ENCODE peak calls at places on chromosomes 16 and 17, in ten cellular contexts. One of them, this sample, is unnamed.

GRCh38 chr16:87436225-87437172 is 44.4 kb downstream of the MAP1LC3B start:
- DNase-seq in NCI-H446 treated with DMSO at 0.1 percent for 48 hours: no peak
- DNase-seq in left cardiac atrium: no peak
- DNase-seq in choroid plexus epithelial cell: peak; percentile 66
- DNase-seq in type B pancreatic cell: no peak
- DNase-seq in NCI-H226: no peak
- DNase-seq in colonic mucosa: no peak
- DNase-seq in ascending aorta: no peak
- DNase-seq in nucleus accumbens: no peak
- DNase-seq in tibial artery: no peak
- DNase-seq in this sample: no peak

GRCh38 chr17:56707312-56708219 is 114.1 kb downstream of the NOG start:
- DNase-seq in type B pancreatic cell: no peak
- DNase-seq in ascending aorta: no peak
- DNase-seq in NCI-H226: no peak
- DNase-seq in colonic mucosa: no peak
- DNase-seq in tibial artery: no peak
- DNase-seq in NCI-H446 treated with DMSO at 0.1 percent for 48 hours: no peak
- DNase-seq in left cardiac atrium: no peak
- DNase-seq in choroid plexus epithelial cell: peak; percentile 4
- DNase-seq in nucleus accumbens: no peak
- DNase-seq in this sample: no peak

GRCh38 chr16:50224297-50224696 is 42.1 kb upstream of the ADCY7 start:
- DNase-seq in left cardiac atrium: no peak
- DNase-seq in tibial artery: no peak
- DNase-seq in NCI-H446 treated with DMSO at 0.1 percent for 48 hours: no peak
- DNase-seq in colonic mucosa: no peak
- DNase-seq in nucleus accumbens: no peak
- DNase-seq in type B pancreatic cell: no peak
- DNase-seq in choroid plexus epithelial cell: no peak
- DNase-seq in NCI-H226: no peak
- DNase-seq in ascending aorta: no peak
- DNase-seq in this sample: no peak

GRCh38 chr16:53779186-53779585 is 75.2 kb downstream of the FTO start:
- DNase-seq in colonic mucosa: no peak
- DNase-seq in ascending aorta: no peak
- DNase-seq in choroid plexus epithelial cell: no peak
- DNase-seq in nucleus accumbens: no peak
- DNase-seq in NCI-H446 treated with DMSO at 0.1 percent for 48 hours: no peak
- DNase-seq in type B pancreatic cell: no peak
- DNase-seq in left cardiac atrium: no peak
- DNase-seq in tibial artery: no peak
- DNase-seq in NCI-H226: no peak
- DNase-seq in this sample: no peak

GRCh38 chr17:14737984-14738651 is 437.2 kb downstream of the HS3ST3B1 start:
- DNase-seq in choroid plexus epithelial cell: peak; percentile 99
- DNase-seq in left cardiac atrium: peak; percentile 64
- DNase-seq in type B pancreatic cell: no peak
- DNase-seq in NCI-H446 treated with DMSO at 0.1 percent for 48 hours: no peak
- DNase-seq in tibial artery: peak; percentile 65
- DNase-seq in nucleus accumbens: no peak
- DNase-seq in colonic mucosa: no peak
- DNase-seq in ascending aorta: peak; percentile 87
- DNase-seq in NCI-H226: no peak
- DNase-seq in this sample: peak; percentile 71

GRCh38 chr17:82780981-82781893 is 29.4 kb downstream of the TBCD start:
- DNase-seq in NCI-H226: no peak
- DNase-seq in NCI-H446 treated with DMSO at 0.1 percent for 48 hours: no peak
- DNase-seq in type B pancreatic cell: no peak
- DNase-seq in ascending aorta: no peak
- DNase-seq in colonic mucosa: no peak
- DNase-seq in nucleus accumbens: no peak
- DNase-seq in tibial artery: no peak
- DNase-seq in left cardiac atrium: no peak
- DNase-seq in choroid plexus epithelial cell: no peak
- DNase-seq in this sample: no peak

GRCh38 chr17:60231691-60232090 is 81.9 kb downstream of the CA4 start:
- DNase-seq in NCI-H446 treated with DMSO at 0.1 percent for 48 hours: no peak
- DNase-seq in tibial artery: no peak
- DNase-seq in nucleus accumbens: no peak
- DNase-seq in choroid plexus epithelial cell: peak; percentile 21
- DNase-seq in colonic mucosa: no peak
- DNase-seq in ascending aorta: no peak
- DNase-seq in left cardiac atrium: no peak
- DNase-seq in type B pancreatic cell: no peak
- DNase-seq in NCI-H226: no peak
- DNase-seq in this sample: no peak

GRCh38 chr17:9108166-9108565 is 86.9 kb downstream of the NTN1 start:
- DNase-seq in left cardiac atrium: no peak
- DNase-seq in type B pancreatic cell: no peak
- DNase-seq in NCI-H446 treated with DMSO at 0.1 percent for 48 hours: no peak
- DNase-seq in NCI-H226: no peak
- DNase-seq in nucleus accumbens: no peak
- DNase-seq in ascending aorta: no peak
- DNase-seq in colonic mucosa: no peak
- DNase-seq in choroid plexus epithelial cell: no peak
- DNase-seq in tibial artery: no peak
- DNase-seq in this sample: no peak

GRCh38 chr17:64461788-64462187 is 12.9 kb downstream of the MILR1 start:
- DNase-seq in nucleus accumbens: no peak
- DNase-seq in NCI-H226: no peak
- DNase-seq in colonic mucosa: no peak
- DNase-seq in left cardiac atrium: no peak
- DNase-seq in NCI-H446 treated with DMSO at 0.1 percent for 48 hours: no peak
- DNase-seq in type B pancreatic cell: no peak
- DNase-seq in choroid plexus epithelial cell: no peak
- DNase-seq in ascending aorta: no peak
- DNase-seq in tibial artery: no peak
- DNase-seq in this sample: no peak

GRCh38 chr16:2751577-2752034 is 832 bp upstream of the SRRM2 start:
- DNase-seq in NCI-H226: no peak
- DNase-seq in NCI-H446 treated with DMSO at 0.1 percent for 48 hours: peak; percentile 67
- DNase-seq in choroid plexus epithelial cell: no peak
- DNase-seq in nucleus accumbens: no peak
- DNase-seq in ascending aorta: no peak
- DNase-seq in type B pancreatic cell: no peak
- DNase-seq in tibial artery: no peak
- DNase-seq in left cardiac atrium: no peak
- DNase-seq in colonic mucosa: no peak
- DNase-seq in this sample: no peak

GRCh38 chr17:74529243-74529642 is 2.0 kb downstream of the CD300LB start:
- DNase-seq in tibial artery: no peak
- DNase-seq in left cardiac atrium: no peak
- DNase-seq in nucleus accumbens: no peak
- DNase-seq in type B pancreatic cell: peak; percentile 56
- DNase-seq in NCI-H446 treated with DMSO at 0.1 percent for 48 hours: no peak
- DNase-seq in colonic mucosa: no peak
- DNase-seq in ascending aorta: no peak
- DNase-seq in choroid plexus epithelial cell: no peak
- DNase-seq in NCI-H226: no peak
- DNase-seq in this sample: peak; percentile 26

GRCh38 chr16:1363501-1364041 is 11.8 kb downstream of the GNPTG start:
- DNase-seq in type B pancreatic cell: no peak
- DNase-seq in colonic mucosa: peak; percentile 55
- DNase-seq in choroid plexus epithelial cell: peak; percentile 51
- DNase-seq in left cardiac atrium: peak; percentile 57
- DNase-seq in NCI-H226: no peak
- DNase-seq in nucleus accumbens: no peak
- DNase-seq in ascending aorta: no peak
- DNase-seq in NCI-H446 treated with DMSO at 0.1 percent for 48 hours: no peak
- DNase-seq in tibial artery: no peak
- DNase-seq in this sample: no peak

GRCh38 chr16:18839555-18839954 is 38.2 kb upstream of the ARL6IP1 start:
- DNase-seq in tibial artery: no peak
- DNase-seq in left cardiac atrium: no peak
- DNase-seq in colonic mucosa: peak; percentile 58
- DNase-seq in ascending aorta: no peak
- DNase-seq in NCI-H446 treated with DMSO at 0.1 percent for 48 hours: no peak
- DNase-seq in NCI-H226: no peak
- DNase-seq in type B pancreatic cell: no peak
- DNase-seq in choroid plexus epithelial cell: peak; percentile 6
- DNase-seq in nucleus accumbens: no peak
- DNase-seq in this sample: no peak

GRCh38 chr16:23753908-23754593 is 775 bp upstream of the CHP2 start:
- DNase-seq in NCI-H226: no peak
- DNase-seq in colonic mucosa: no peak
- DNase-seq in left cardiac atrium: no peak
- DNase-seq in type B pancreatic cell: peak; percentile 27
- DNase-seq in tibial artery: no peak
- DNase-seq in ascending aorta: no peak
- DNase-seq in NCI-H446 treated with DMSO at 0.1 percent for 48 hours: no peak
- DNase-seq in nucleus accumbens: no peak
- DNase-seq in choroid plexus epithelial cell: no peak
- DNase-seq in this sample: peak; percentile 25

GRCh38 chr17:45907720-45908395 is 13.5 kb downstream of the MAPT start:
- DNase-seq in tibial artery: no peak
- DNase-seq in left cardiac atrium: no peak
- DNase-seq in choroid plexus epithelial cell: no peak
- DNase-seq in type B pancreatic cell: no peak
- DNase-seq in nucleus accumbens: no peak
- DNase-seq in ascending aorta: no peak
- DNase-seq in colonic mucosa: no peak
- DNase-seq in NCI-H226: no peak
- DNase-seq in NCI-H446 treated with DMSO at 0.1 percent for 48 hours: no peak
- DNase-seq in this sample: no peak

GRCh38 chr17:4136373-4136772 is 6.5 kb downstream of the ZZEF1 start:
- DNase-seq in choroid plexus epithelial cell: peak; percentile 38
- DNase-seq in type B pancreatic cell: no peak
- DNase-seq in nucleus accumbens: no peak
- DNase-seq in tibial artery: no peak
- DNase-seq in colonic mucosa: peak; percentile 72
- DNase-seq in NCI-H446 treated with DMSO at 0.1 percent for 48 hours: no peak
- DNase-seq in left cardiac atrium: peak; percentile 42
- DNase-seq in NCI-H226: no peak
- DNase-seq in ascending aorta: no peak
- DNase-seq in this sample: no peak

GRCh38 chr16:31199430-31200041 is 3.0 kb downstream of the PYCARD start:
- DNase-seq in left cardiac atrium: no peak
- DNase-seq in colonic mucosa: no peak
- DNase-seq in type B pancreatic cell: no peak
- DNase-seq in ascending aorta: no peak
- DNase-seq in choroid plexus epithelial cell: no peak
- DNase-seq in nucleus accumbens: no peak
- DNase-seq in NCI-H446 treated with DMSO at 0.1 percent for 48 hours: no peak
- DNase-seq in tibial artery: no peak
- DNase-seq in NCI-H226: no peak
- DNase-seq in this sample: no peak

GRCh38 chr16:67055712-67056487 is 27.0 kb downstream of the CBFB start:
- DNase-seq in ascending aorta: no peak
- DNase-seq in left cardiac atrium: no peak
- DNase-seq in nucleus accumbens: no peak
- DNase-seq in choroid plexus epithelial cell: peak; percentile 97
- DNase-seq in colonic mucosa: no peak
- DNase-seq in NCI-H446 treated with DMSO at 0.1 percent for 48 hours: no peak
- DNase-seq in type B pancreatic cell: no peak
- DNase-seq in tibial artery: no peak
- DNase-seq in NCI-H226: peak; percentile 93
- DNase-seq in this sample: no peak

GRCh38 chr17:79974786-79975497 is 60.7 kb downstream of the TBC1D16 start:
- DNase-seq in nucleus accumbens: no peak
- DNase-seq in left cardiac atrium: no peak
- DNase-seq in colonic mucosa: no peak
- DNase-seq in NCI-H226: no peak
- DNase-seq in NCI-H446 treated with DMSO at 0.1 percent for 48 hours: no peak
- DNase-seq in type B pancreatic cell: no peak
- DNase-seq in tibial artery: no peak
- DNase-seq in choroid plexus epithelial cell: no peak
- DNase-seq in ascending aorta: no peak
- DNase-seq in this sample: no peak

GRCh38 chr16:50901062-50901461 is 159.2 kb downstream of the CYLD start:
- DNase-seq in left cardiac atrium: no peak
- DNase-seq in choroid plexus epithelial cell: no peak
- DNase-seq in nucleus accumbens: no peak
- DNase-seq in NCI-H446 treated with DMSO at 0.1 percent for 48 hours: no peak
- DNase-seq in colonic mucosa: no peak
- DNase-seq in NCI-H226: no peak
- DNase-seq in tibial artery: no peak
- DNase-seq in type B pancreatic cell: no peak
- DNase-seq in ascending aorta: no peak
- DNase-seq in this sample: no peak

GRCh38 chr16:68640972-68641371 is 4.1 kb upstream of the CDH3 start:
- DNase-seq in choroid plexus epithelial cell: peak; percentile 48
- DNase-seq in NCI-H446 treated with DMSO at 0.1 percent for 48 hours: no peak
- DNase-seq in ascending aorta: no peak
- DNase-seq in type B pancreatic cell: no peak
- DNase-seq in colonic mucosa: no peak
- DNase-seq in tibial artery: no peak
- DNase-seq in nucleus accumbens: no peak
- DNase-seq in left cardiac atrium: no peak
- DNase-seq in NCI-H226: peak; percentile 68
- DNase-seq in this sample: no peak

GRCh38 chr17:21263351-21263750 is 10.1 kb upstream of the NATD1 start:
- DNase-seq in tibial artery: no peak
- DNase-seq in NCI-H226: no peak
- DNase-seq in nucleus accumbens: no peak
- DNase-seq in left cardiac atrium: no peak
- DNase-seq in colonic mucosa: no peak
- DNase-seq in type B pancreatic cell: no peak
- DNase-seq in ascending aorta: no peak
- DNase-seq in NCI-H446 treated with DMSO at 0.1 percent for 48 hours: no peak
- DNase-seq in choroid plexus epithelial cell: peak; percentile 64
- DNase-seq in this sample: no peak

GRCh38 chr17:65198653-65199382 is 61.6 kb downstream of the RGS9 start:
- DNase-seq in type B pancreatic cell: no peak
- DNase-seq in ascending aorta: no peak
- DNase-seq in left cardiac atrium: no peak
- DNase-seq in tibial artery: no peak
- DNase-seq in choroid plexus epithelial cell: peak; percentile 82
- DNase-seq in colonic mucosa: no peak
- DNase-seq in nucleus accumbens: peak; percentile 15
- DNase-seq in NCI-H226: no peak
- DNase-seq in NCI-H446 treated with DMSO at 0.1 percent for 48 hours: peak; percentile 50
- DNase-seq in this sample: peak; percentile 21

GRCh38 chr16:86828202-86828601 is 249.9 kb downstream of the FOXL1 start:
- DNase-seq in NCI-H226: no peak
- DNase-seq in NCI-H446 treated with DMSO at 0.1 percent for 48 hours: no peak
- DNase-seq in choroid plexus epithelial cell: no peak
- DNase-seq in tibial artery: no peak
- DNase-seq in left cardiac atrium: no peak
- DNase-seq in colonic mucosa: no peak
- DNase-seq in type B pancreatic cell: no peak
- DNase-seq in ascending aorta: no peak
- DNase-seq in nucleus accumbens: no peak
- DNase-seq in this sample: no peak

GRCh38 chr17:83193336-83194188 is 114.2 kb downstream of the METRNL start:
- DNase-seq in tibial artery: peak; percentile 28
- DNase-seq in choroid plexus epithelial cell: peak; percentile 57
- DNase-seq in NCI-H226: no peak
- DNase-seq in left cardiac atrium: peak; percentile 21
- DNase-seq in NCI-H446 treated with DMSO at 0.1 percent for 48 hours: no peak
- DNase-seq in ascending aorta: peak; percentile 66
- DNase-seq in nucleus accumbens: no peak
- DNase-seq in colonic mucosa: no peak
- DNase-seq in type B pancreatic cell: no peak
- DNase-seq in this sample: peak; percentile 27

GRCh38 chr17:69434164-69434579 is 19.7 kb downstream of the MAP2K6 start:
- DNase-seq in choroid plexus epithelial cell: peak; percentile 64
- DNase-seq in type B pancreatic cell: no peak
- DNase-seq in NCI-H446 treated with DMSO at 0.1 percent for 48 hours: peak; percentile 82
- DNase-seq in ascending aorta: no peak
- DNase-seq in left cardiac atrium: no peak
- DNase-seq in NCI-H226: no peak
- DNase-seq in tibial artery: peak; percentile 28
- DNase-seq in colonic mucosa: no peak
- DNase-seq in nucleus accumbens: peak; percentile 15
- DNase-seq in this sample: peak; percentile 18

GRCh38 chr17:19755392-19755791 is 7.3 kb upstream of the ALDH3A1 start:
- DNase-seq in tibial artery: no peak
- DNase-seq in type B pancreatic cell: no peak
- DNase-seq in NCI-H226: no peak
- DNase-seq in choroid plexus epithelial cell: no peak
- DNase-seq in left cardiac atrium: no peak
- DNase-seq in ascending aorta: no peak
- DNase-seq in nucleus accumbens: no peak
- DNase-seq in NCI-H446 treated with DMSO at 0.1 percent for 48 hours: no peak
- DNase-seq in colonic mucosa: peak; percentile 15
- DNase-seq in this sample: no peak

GRCh38 chr17:30964878-30965277 is 6.0 kb upstream of the RNF135 start:
- DNase-seq in nucleus accumbens: no peak
- DNase-seq in NCI-H446 treated with DMSO at 0.1 percent for 48 hours: no peak
- DNase-seq in type B pancreatic cell: no peak
- DNase-seq in colonic mucosa: no peak
- DNase-seq in NCI-H226: peak; percentile 34
- DNase-seq in choroid plexus epithelial cell: peak; percentile 28
- DNase-seq in left cardiac atrium: no peak
- DNase-seq in ascending aorta: peak; percentile 27
- DNase-seq in tibial artery: no peak
- DNase-seq in this sample: no peak